ENCODE peak calls at places on chromosomes 1 and 21, in seven cellular contexts. A is foreskin fibroblast, N is NCI-H1105, E is left cardiac atrium, X is coronary artery, D is posterior cingulate gyrus, C is NCI-H1694. W is an unnamed sample.

GRCh38 chr1:97351846-97352245 is 569.0 kb downstream of the DPYD start:
- DNase-seq in X (no peak), D (no peak), E (no peak), N (no peak), A (no peak), C (no peak), W (no peak)

GRCh38 chr21:39350094-39351006 is 1.5 kb upstream of the HMGN1 start:
- DNase-seq in C (no peak), D (no peak), A (peak; percentile 26), E (no peak), N (no peak), X (no peak), W (no peak)

GRCh38 chr1:160414836-160415235 is 14.5 kb downstream of the VANGL2 start:
- DNase-seq in X (no peak), D (no peak), C (no peak), N (no peak), A (no peak), E (no peak), W (no peak)

GRCh38 chr1:240524356-240525071 is 87.4 kb downstream of the GREM2 start:
- DNase-seq in D (no peak), N (no peak), X (no peak), A (no peak), E (no peak), C (no peak), W (no peak)

GRCh38 chr1:15943515-15944307 is 32.2 kb downstream of the ZBTB17 start:
- DNase-seq in X (peak; percentile 71), D (no peak), C (no peak), N (no peak), E (no peak), A (no peak), W (no peak)

GRCh38 chr1:6244401-6245054 is 549 bp downstream of the HES3 start:
- DNase-seq in C (no peak), D (no peak), X (no peak), N (no peak), A (no peak), E (no peak), W (no peak)

GRCh38 chr1:111242805-111243523 is 15.5 kb downstream of the CHI3L2 start:
- DNase-seq in A (no peak), D (no peak), C (no peak), E (no peak), X (no peak), N (no peak), W (no peak)

GRCh38 chr1:234863596-234863995 is 253.6 kb upstream of the IRF2BP2 start:
- DNase-seq in N (no peak), X (peak; percentile 73), C (no peak), E (no peak), A (peak; percentile 78), D (no peak), W (no peak)

GRCh38 chr1:75136921-75137641 is 2.9 kb downstream of the LHX8 start:
- DNase-seq in C (no peak), N (no peak), D (no peak), A (no peak), X (no peak), E (no peak), W (no peak)

GRCh38 chr1:84145051-84145450 is 980 bp downstream of the PRKACB start:
- DNase-seq in E (no peak), C (no peak), A (peak; percentile 34), X (no peak), N (no peak), D (no peak), W (no peak)

GRCh38 chr1:211356723-211357418 is 30.2 kb downstream of the TRAF5 start:
- DNase-seq in C (no peak), N (no peak), X (no peak), E (no peak), A (peak; percentile 54), D (no peak), W (no peak)

GRCh38 chr1:21216835-21217811 is 40.4 kb upstream of the EIF4G3 start:
- DNase-seq in C (peak; percentile 47), X (no peak), E (peak; percentile 59), D (peak; percentile 55), N (peak; percentile 17), A (peak; percentile 58), W (no peak)

GRCh38 chr1:228402638-228403025 is 4.0 kb downstream of the TRIM11 start:
- DNase-seq in C (no peak), X (peak; percentile 33), A (no peak), E (no peak), N (no peak), D (no peak), W (no peak)

GRCh38 chr1:167601442-167602380 is 28.3 kb upstream of the RCSD1 start:
- DNase-seq in D (no peak), N (no peak), A (peak; percentile 14), X (no peak), E (peak; percentile 36), C (peak; percentile 71), W (no peak)

GRCh38 chr1:79283451-79283850 is 276.9 kb upstream of the ADGRL4 start:
- DNase-seq in C (no peak), E (no peak), A (no peak), D (no peak), X (no peak), N (no peak), W (no peak)

GRCh38 chr1:59293849-59294248 is 3.0 kb upstream of the FGGY start:
- DNase-seq in D (no peak), N (no peak), E (no peak), C (no peak), X (no peak), A (no peak), W (no peak)